ENCODE peak calls at places on chromosomes 7 and 10, in seven cellular contexts. H, D, L, C, F, V and Z are unnamed samples.
A peak's percentile ranks its signal among the peaks of the same experiment; 100 is the strongest.

GRCh38 chr10:63819753-63820347 is 298.6 kb downstream of the REEP3 start:
- DNase-seq in H (peak; percentile 13), D (peak; percentile 38), L (peak; percentile 78), C (peak; percentile 56), F (peak; percentile 73), V (peak; percentile 76), Z (no peak)

GRCh38 chr7:110076194-110076593 is 1014.7 kb upstream of the LRRN3 start:
- DNase-seq in H (no peak), D (no peak), L (no peak), C (no peak), F (no peak), V (no peak), Z (no peak)

GRCh38 chr7:101681170-101682007 is 52.3 kb upstream of the MYL10 start:
- DNase-seq in H (peak; percentile 51), D (no peak), L (no peak), C (peak; percentile 34), F (peak; percentile 44), V (peak; percentile 80), Z (peak; percentile 92)

GRCh38 chr10:86664370-86665217 is 3.7 kb upstream of the LDB3 start:
- DNase-seq in H (no peak), D (no peak), L (no peak), C (no peak), F (no peak), V (no peak), Z (no peak)

GRCh38 chr7:91880016-91880412 is 488 bp downstream of the MTERF1 start:
- DNase-seq in H (no peak), D (no peak), L (no peak), C (no peak), F (no peak), V (peak; percentile 21), Z (no peak)

GRCh38 chr10:12388671-12389070 is 39.3 kb downstream of the CAMK1D start:
- DNase-seq in H (no peak), D (no peak), L (no peak), C (no peak), F (no peak), V (no peak), Z (peak; percentile 40)

GRCh38 chr7:138865843-138866242 is 67.8 kb upstream of the ATP6V0A4 start:
- DNase-seq in H (no peak), D (peak; percentile 40), L (no peak), C (no peak), F (no peak), V (no peak), Z (no peak)

GRCh38 chr7:125122225-125122624 is 192.6 kb upstream of the POT1 start:
- DNase-seq in H (no peak), D (no peak), L (no peak), C (no peak), F (no peak), V (peak; percentile 48), Z (no peak)

DNA sequence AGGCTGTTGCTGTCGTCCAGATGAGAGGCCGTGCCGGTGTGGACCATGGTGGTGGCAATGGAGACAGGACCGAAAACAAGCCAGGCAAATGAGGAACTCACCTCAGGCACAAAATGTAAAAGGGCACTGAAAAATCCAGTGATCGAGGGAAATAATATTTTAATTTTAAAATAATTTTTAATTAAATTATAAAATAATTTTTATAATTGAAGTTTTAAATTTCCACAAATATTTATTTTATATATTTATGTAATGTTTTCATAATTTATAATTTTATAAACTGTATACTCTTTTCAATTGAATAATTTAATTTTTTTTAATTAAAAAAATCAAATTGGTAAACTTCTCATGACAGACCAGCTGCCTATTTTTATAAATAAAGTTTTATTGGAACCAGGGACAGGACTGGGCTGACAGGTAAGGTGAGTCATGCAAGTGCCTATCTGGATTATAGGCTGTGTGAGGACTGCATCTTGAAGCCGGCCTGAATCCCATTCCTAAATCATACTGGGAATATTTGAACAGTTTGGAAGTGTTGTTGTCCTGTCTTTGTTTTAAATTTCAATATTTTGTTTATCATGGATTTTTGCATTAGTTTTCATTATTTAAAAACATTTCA is 15.6 kb downstream of the ACSM6 start:
- DNase-seq in H (no peak), D (no peak), L (no peak), C (no peak), F (no peak), V (no peak), Z (no peak)
- H3K27ac ChIP-seq in H (no peak overlapping the region), D (no peak overlapping the region), L (no peak overlapping the region), C (no peak overlapping the region), F (no peak overlapping the region), V (no peak overlapping the region), Z (no peak overlapping the region)

GRCh38 chr7:158979635-158980351 is 123.4 kb downstream of the DYNC2I1 start:
- DNase-seq in H (no peak), D (no peak), L (peak; percentile 85), C (no peak), F (no peak), V (no peak), Z (no peak)

GRCh38 chr7:158979023-158979529 is 122.7 kb downstream of the DYNC2I1 start:
- DNase-seq in H (no peak), D (no peak), L (no peak), C (no peak), F (no peak), V (no peak), Z (no peak)

GRCh38 chr7:158976468-158976848 is 120.1 kb downstream of the DYNC2I1 start:
- DNase-seq in H (no peak), D (no peak), L (no peak), C (no peak), F (no peak), V (no peak), Z (no peak)

GRCh38 chr7:158975526-158976467 is 119.4 kb downstream of the DYNC2I1 start:
- DNase-seq in H (no peak), D (peak; percentile 86), L (no peak), C (no peak), F (no peak), V (no peak), Z (no peak)

GRCh38 chr7:158976849-158977593 is 120.7 kb downstream of the DYNC2I1 start:
- DNase-seq in H (peak; percentile 62), D (peak; percentile 92), L (peak; percentile 88), C (peak; percentile 73), F (peak; percentile 86), V (peak; percentile 72), Z (peak; percentile 81)
- H3K4me3 ChIP-seq in H (peak overlapping the region; percentile 68), D (peak overlapping the region; percentile 27), L (peak overlapping the region; percentile 34), C (peak overlapping the region; percentile 29), F (no peak overlapping the region), V (peak overlapping the region; percentile 14), Z (peak overlapping the region; percentile 59)

GRCh38 chr7:28755255-28755654 is 202.9 kb downstream of the TRIL start:
- DNase-seq in H (no peak), D (no peak), L (no peak), C (no peak), F (no peak), V (peak; percentile 42), Z (no peak)

GRCh38 chr7:28750981-28751380 is 207.1 kb downstream of the TRIL start:
- DNase-seq in H (no peak), D (no peak), L (no peak), C (no peak), F (no peak), V (no peak), Z (no peak)

GRCh38 chr7:28749673-28750072 is 208.5 kb downstream of the TRIL start:
- DNase-seq in H (no peak), D (no peak), L (no peak), C (no peak), F (no peak), V (peak; percentile 53), Z (no peak)

GRCh38 chr7:28758186-28758585 is 199.9 kb downstream of the TRIL start:
- DNase-seq in H (no peak), D (no peak), L (no peak), C (no peak), F (no peak), V (no peak), Z (no peak)

GRCh38 chr7:28754027-28754426 is 204.1 kb downstream of the TRIL start:
- DNase-seq in H (no peak), D (no peak), L (no peak), C (no peak), F (no peak), V (peak; percentile 70), Z (no peak)
- TF ChIP-seq CTCF in H (no peak), D (no peak), L (no peak), C (no peak), F (no peak), V (no peak), Z (no peak)

GRCh38 chr10:3065622-3066021 is 1.7 kb upstream of the PFKP start:
- DNase-seq in H (no peak), D (no peak), L (peak; percentile 48), C (no peak), F (no peak), V (no peak), Z (no peak)

GRCh38 chr10:3068201-3068967 is 1.0 kb downstream of the PFKP start:
- DNase-seq in H (no peak), D (peak; percentile 63), L (peak; percentile 85), C (peak; percentile 73), F (peak; percentile 40), V (peak; percentile 75), Z (no peak)

GRCh38 chr10:3066317-3066931 is 924 bp upstream of the PFKP start:
- DNase-seq in H (no peak), D (peak; percentile 36), L (no peak), C (peak; percentile 52), F (no peak), V (no peak), Z (no peak)

GRCh38 chr10:3067859-3068179 is 471 bp downstream of the PFKP start:
- DNase-seq in H (no peak), D (no peak), L (no peak), C (no peak), F (no peak), V (no peak), Z (no peak)

DNA sequence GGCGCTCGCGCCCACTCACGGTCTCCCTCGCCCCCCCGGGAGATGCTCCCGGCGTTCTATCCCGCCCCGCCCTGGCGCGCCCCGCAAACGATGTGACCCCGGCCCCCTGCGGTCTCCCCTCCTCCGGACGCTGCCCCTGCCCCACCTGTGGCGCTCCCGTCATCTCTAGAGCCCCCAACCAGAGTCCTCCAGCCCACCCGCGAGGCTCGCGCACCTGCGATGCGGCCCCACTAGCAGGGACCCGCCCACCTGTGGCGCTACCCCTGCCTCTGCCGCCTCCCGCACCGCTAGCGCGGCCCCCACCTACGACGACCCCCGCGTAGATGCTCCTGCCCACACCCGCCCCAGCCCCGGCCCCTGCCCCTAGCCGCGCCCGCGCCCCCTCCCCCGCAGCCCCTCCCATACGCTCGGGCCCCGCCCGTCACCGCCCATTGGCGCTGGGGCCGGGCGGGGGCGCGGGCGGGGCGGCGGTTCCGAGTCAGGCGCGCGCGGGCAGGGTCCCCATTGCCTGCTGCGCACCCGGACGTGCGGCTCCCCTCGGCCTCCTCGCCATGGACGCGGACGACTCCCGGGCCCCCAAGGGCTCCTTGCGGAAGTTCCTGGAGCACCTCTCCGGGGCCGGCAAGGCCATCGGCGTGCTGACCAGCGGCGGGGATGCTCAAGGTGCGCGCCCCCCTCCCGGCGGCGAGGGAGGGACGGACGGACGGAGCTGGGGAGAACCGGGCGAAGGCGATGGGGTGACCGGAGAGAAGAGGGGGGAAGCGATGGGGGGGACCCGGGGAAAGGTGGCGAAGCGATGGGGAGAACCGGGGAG is at the start of gene PFKP:
- DNase-seq in H (no peak), D (peak; percentile 85), L (peak; percentile 71), C (peak; percentile 60), F (peak; percentile 22), V (no peak), Z (no peak)
- H3K27ac ChIP-seq in H (peak within 1 kb of the TSS; percentile 73), D (peak within 1 kb of the TSS; percentile 80), L (peak within 1 kb of the TSS; percentile 80), C (peak within 1 kb of the TSS; percentile 31), F (peak within 1 kb of the TSS; percentile 63), V (peak within 1 kb of the TSS; percentile 77), Z (peak within 1 kb of the TSS; percentile 72)